ENCODE peak calls at places on chromosomes 2 and 18, in six cellular contexts. One of them, this sample, is unnamed.

GRCh38 chr18:69397096-69397495 is 3.6 kb upstream of the DOK6 start:
- DNase-seq in astrocyte of the spinal cord: peak; percentile 68
- DNase-seq in RPMI8226: no peak
- DNase-seq in EH: peak; percentile 19
- DNase-seq in Peyer's patch: no peak
- DNase-seq in HS-5: no peak
- DNase-seq in this sample: peak; percentile 7

GRCh38 chr2:135916232-135916631 is 40.0 kb upstream of the MCM6 start:
- DNase-seq in astrocyte of the spinal cord: peak; percentile 60
- DNase-seq in RPMI8226: peak; percentile 35
- DNase-seq in EH: peak; percentile 36
- DNase-seq in Peyer's patch: no peak
- DNase-seq in HS-5: peak; percentile 24
- DNase-seq in this sample: peak; percentile 51

GRCh38 chr2:28589746-28590463 is 94.0 kb downstream of the PLB1 start:
- DNase-seq in astrocyte of the spinal cord: no peak
- DNase-seq in RPMI8226: no peak
- DNase-seq in EH: no peak
- DNase-seq in Peyer's patch: no peak
- DNase-seq in HS-5: no peak
- DNase-seq in this sample: no peak

GRCh38 chr2:189481071-189481470 is 39.8 kb downstream of the WDR75 start:
- DNase-seq in astrocyte of the spinal cord: no peak
- DNase-seq in RPMI8226: no peak
- DNase-seq in EH: no peak
- DNase-seq in Peyer's patch: no peak
- DNase-seq in HS-5: no peak
- DNase-seq in this sample: no peak

GRCh38 chr2:123747316-123747715 is 277.8 kb upstream of the CNTNAP5 start:
- DNase-seq in astrocyte of the spinal cord: no peak
- DNase-seq in RPMI8226: no peak
- DNase-seq in EH: no peak
- DNase-seq in Peyer's patch: no peak
- DNase-seq in HS-5: no peak
- DNase-seq in this sample: no peak

GRCh38 chr2:2683581-2683980 is 352.5 kb upstream of the MYT1L start:
- DNase-seq in astrocyte of the spinal cord: no peak
- DNase-seq in RPMI8226: no peak
- DNase-seq in EH: no peak
- DNase-seq in Peyer's patch: no peak
- DNase-seq in HS-5: no peak
- DNase-seq in this sample: no peak

GRCh38 chr2:60837123-60837522 is 44.3 kb upstream of the REL start:
- DNase-seq in astrocyte of the spinal cord: no peak
- DNase-seq in RPMI8226: no peak
- DNase-seq in EH: no peak
- DNase-seq in Peyer's patch: no peak
- DNase-seq in HS-5: no peak
- DNase-seq in this sample: no peak

GRCh38 chr18:64809801-64810200 is 660.9 kb upstream of the LINC00305 start:
- DNase-seq in astrocyte of the spinal cord: no peak
- DNase-seq in RPMI8226: no peak
- DNase-seq in EH: no peak
- DNase-seq in Peyer's patch: no peak
- DNase-seq in HS-5: no peak
- DNase-seq in this sample: no peak

GRCh38 chr2:217466799-217467198 is 536.0 kb downstream of the TNS1 start:
- DNase-seq in astrocyte of the spinal cord: no peak
- DNase-seq in RPMI8226: no peak
- DNase-seq in EH: no peak
- DNase-seq in Peyer's patch: no peak
- DNase-seq in HS-5: no peak
- DNase-seq in this sample: no peak

GRCh38 chr2:27720004-27720551 is 51.4 kb upstream of the MRPL33 start:
- DNase-seq in astrocyte of the spinal cord: peak; percentile 94
- DNase-seq in RPMI8226: no peak
- DNase-seq in EH: peak; percentile 94
- DNase-seq in Peyer's patch: no peak
- DNase-seq in HS-5: peak; percentile 90
- DNase-seq in this sample: peak; percentile 62

GRCh38 chr2:70391259-70391658 is 89.4 kb upstream of the FAM136A start:
- DNase-seq in astrocyte of the spinal cord: no peak
- DNase-seq in RPMI8226: no peak
- DNase-seq in EH: no peak
- DNase-seq in Peyer's patch: no peak
- DNase-seq in HS-5: no peak
- DNase-seq in this sample: no peak

GRCh38 chr2:79832540-79833234 is 319.8 kb downstream of the CTNNA2 start:
- DNase-seq in astrocyte of the spinal cord: no peak
- DNase-seq in RPMI8226: no peak
- DNase-seq in EH: no peak
- DNase-seq in Peyer's patch: no peak
- DNase-seq in HS-5: peak; percentile 14
- DNase-seq in this sample: peak; percentile 36

GRCh38 chr18:40911582-40912254 is 1043.3 kb upstream of the PIK3C3 start:
- DNase-seq in astrocyte of the spinal cord: peak; percentile 45
- DNase-seq in RPMI8226: no peak
- DNase-seq in EH: peak; percentile 41
- DNase-seq in Peyer's patch: no peak
- DNase-seq in HS-5: peak; percentile 9
- DNase-seq in this sample: peak; percentile 1

GRCh38 chr18:7273301-7273911 is 42.5 kb downstream of the LRRC30 start:
- DNase-seq in astrocyte of the spinal cord: peak; percentile 76
- DNase-seq in RPMI8226: no peak
- DNase-seq in EH: peak; percentile 80
- DNase-seq in Peyer's patch: no peak
- DNase-seq in HS-5: peak; percentile 70
- DNase-seq in this sample: peak; percentile 22

GRCh38 chr2:225004531-225004930 is 37.7 kb downstream of the DOCK10 start:
- DNase-seq in astrocyte of the spinal cord: peak; percentile 43
- DNase-seq in RPMI8226: no peak
- DNase-seq in EH: peak; percentile 70
- DNase-seq in Peyer's patch: no peak
- DNase-seq in HS-5: no peak
- DNase-seq in this sample: no peak

GRCh38 chr2:223909048-223909741 is 35.9 kb downstream of the WDFY1 start:
- DNase-seq in astrocyte of the spinal cord: no peak
- DNase-seq in RPMI8226: no peak
- DNase-seq in EH: no peak
- DNase-seq in Peyer's patch: no peak
- DNase-seq in HS-5: no peak
- DNase-seq in this sample: no peak

GRCh38 chr18:45777393-45777792 is 48.1 kb upstream of the SIGLEC15 start:
- DNase-seq in astrocyte of the spinal cord: peak; percentile 85
- DNase-seq in RPMI8226: no peak
- DNase-seq in EH: peak; percentile 95
- DNase-seq in Peyer's patch: no peak
- DNase-seq in HS-5: no peak
- DNase-seq in this sample: no peak

GRCh38 chr2:66446178-66446860 is 11.4 kb downstream of the MEIS1 start:
- DNase-seq in astrocyte of the spinal cord: peak; percentile 76
- DNase-seq in RPMI8226: no peak
- DNase-seq in EH: peak; percentile 55
- DNase-seq in Peyer's patch: no peak
- DNase-seq in HS-5: no peak
- DNase-seq in this sample: no peak

GRCh38 chr2:239365782-239366435 is 34.9 kb downstream of the HDAC4 start:
- DNase-seq in astrocyte of the spinal cord: no peak
- DNase-seq in RPMI8226: no peak
- DNase-seq in EH: no peak
- DNase-seq in Peyer's patch: no peak
- DNase-seq in HS-5: no peak
- DNase-seq in this sample: no peak

GRCh38 chr2:176653856-176654443 is 384.7 kb downstream of the MTX2 start:
- DNase-seq in astrocyte of the spinal cord: peak; percentile 75
- DNase-seq in RPMI8226: peak; percentile 71
- DNase-seq in EH: peak; percentile 78
- DNase-seq in Peyer's patch: peak; percentile 20
- DNase-seq in HS-5: peak; percentile 48
- DNase-seq in this sample: peak; percentile 98

GRCh38 chr18:58758606-58759005 is 87.3 kb downstream of the MALT1 start:
- DNase-seq in astrocyte of the spinal cord: no peak
- DNase-seq in RPMI8226: no peak
- DNase-seq in EH: no peak
- DNase-seq in Peyer's patch: no peak
- DNase-seq in HS-5: no peak
- DNase-seq in this sample: no peak

GRCh38 chr2:228549390-228550007 is 368.0 kb upstream of the SPHKAP start:
- DNase-seq in astrocyte of the spinal cord: no peak
- DNase-seq in RPMI8226: no peak
- DNase-seq in EH: no peak
- DNase-seq in Peyer's patch: no peak
- DNase-seq in HS-5: no peak
- DNase-seq in this sample: no peak

GRCh38 chr2:134146620-134147019 is 107.3 kb upstream of the MGAT5 start:
- DNase-seq in astrocyte of the spinal cord: peak; percentile 54
- DNase-seq in RPMI8226: peak; percentile 58
- DNase-seq in EH: peak; percentile 85
- DNase-seq in Peyer's patch: no peak
- DNase-seq in HS-5: no peak
- DNase-seq in this sample: no peak

GRCh38 chr2:127638361-127639110 is 7.4 kb upstream of the GPR17 start:
- DNase-seq in astrocyte of the spinal cord: peak; percentile 21
- DNase-seq in RPMI8226: no peak
- DNase-seq in EH: no peak
- DNase-seq in Peyer's patch: peak; percentile 54
- DNase-seq in HS-5: no peak
- DNase-seq in this sample: no peak

This sample was measured in A673.